ENCODE peak calls at places on chromosome 11, in seven cellular contexts. One of them, this sample, is unnamed.

GRCh38 chr11:30617762-30618161 is 31.6 kb upstream of the MPPED2 start:
- DNase-seq in epithelial cell of esophagus: no peak
- DNase-seq in stimulated activated CD8-positive, alpha-beta memory T cell treated with anti-CD3 and anti-CD28 coated beads, Interleukin-15, amount 100 ng/mL, for 4 hours: no peak
- DNase-seq in cardiac fibroblast: no peak
- DNase-seq in heart right ventricle: no peak
- DNase-seq in NCI-H1436: no peak
- DNase-seq in Kasumi-1: peak
- DNase-seq in this sample: no peak

GRCh38 chr11:95345243-95345642 is 114.2 kb upstream of the SESN3 start:
- DNase-seq in cardiac fibroblast: no peak
- DNase-seq in NCI-H1436: no peak
- DNase-seq in epithelial cell of esophagus: peak
- DNase-seq in stimulated activated CD8-positive, alpha-beta memory T cell treated with anti-CD3 and anti-CD28 coated beads, Interleukin-15, amount 100 ng/mL, for 4 hours: no peak
- DNase-seq in Kasumi-1: no peak
- DNase-seq in heart right ventricle: no peak
- DNase-seq in this sample: no peak

GRCh38 chr11:121634889-121635288 is 182.1 kb upstream of the SORL1-AS1 start:
- DNase-seq in epithelial cell of esophagus: peak
- DNase-seq in NCI-H1436: no peak
- DNase-seq in heart right ventricle: no peak
- DNase-seq in cardiac fibroblast: peak
- DNase-seq in Kasumi-1: no peak
- DNase-seq in stimulated activated CD8-positive, alpha-beta memory T cell treated with anti-CD3 and anti-CD28 coated beads, Interleukin-15, amount 100 ng/mL, for 4 hours: no peak
- DNase-seq in this sample: no peak

GRCh38 chr11:46003647-46004046 is 81.2 kb downstream of the LARGE2 start:
- DNase-seq in heart right ventricle: no peak
- DNase-seq in stimulated activated CD8-positive, alpha-beta memory T cell treated with anti-CD3 and anti-CD28 coated beads, Interleukin-15, amount 100 ng/mL, for 4 hours: no peak
- DNase-seq in cardiac fibroblast: peak
- DNase-seq in epithelial cell of esophagus: no peak
- DNase-seq in Kasumi-1: peak
- DNase-seq in NCI-H1436: no peak
- DNase-seq in this sample: no peak

GRCh38 chr11:30585067-30585891 is 874 bp downstream of the MPPED2 start:
- DNase-seq in Kasumi-1: no peak
- DNase-seq in heart right ventricle: peak
- DNase-seq in cardiac fibroblast: no peak
- DNase-seq in epithelial cell of esophagus: no peak
- DNase-seq in NCI-H1436: no peak
- DNase-seq in stimulated activated CD8-positive, alpha-beta memory T cell treated with anti-CD3 and anti-CD28 coated beads, Interleukin-15, amount 100 ng/mL, for 4 hours: no peak
- DNase-seq in this sample: no peak

GRCh38 chr11:379205-380094 is 10.2 kb downstream of the B4GALNT4 start:
- DNase-seq in Kasumi-1: no peak
- DNase-seq in stimulated activated CD8-positive, alpha-beta memory T cell treated with anti-CD3 and anti-CD28 coated beads, Interleukin-15, amount 100 ng/mL, for 4 hours: no peak
- DNase-seq in heart right ventricle: no peak
- DNase-seq in cardiac fibroblast: no peak
- DNase-seq in NCI-H1436: no peak
- DNase-seq in epithelial cell of esophagus: no peak
- DNase-seq in this sample: no peak

GRCh38 chr11:116517077-116517476 is 255.7 kb downstream of the BUD13 start:
- DNase-seq in NCI-H1436: no peak
- DNase-seq in epithelial cell of esophagus: no peak
- DNase-seq in heart right ventricle: no peak
- DNase-seq in stimulated activated CD8-positive, alpha-beta memory T cell treated with anti-CD3 and anti-CD28 coated beads, Interleukin-15, amount 100 ng/mL, for 4 hours: no peak
- DNase-seq in Kasumi-1: no peak
- DNase-seq in cardiac fibroblast: no peak
- DNase-seq in this sample: no peak

GRCh38 chr11:127066426-127067090 is 66.0 kb upstream of the KIRREL3 start:
- DNase-seq in stimulated activated CD8-positive, alpha-beta memory T cell treated with anti-CD3 and anti-CD28 coated beads, Interleukin-15, amount 100 ng/mL, for 4 hours: no peak
- DNase-seq in heart right ventricle: no peak
- DNase-seq in cardiac fibroblast: no peak
- DNase-seq in epithelial cell of esophagus: no peak
- DNase-seq in NCI-H1436: no peak
- DNase-seq in Kasumi-1: no peak
- DNase-seq in this sample: no peak

GRCh38 chr11:113505541-113506375 is 30.6 kb upstream of the DRD2 start:
- DNase-seq in Kasumi-1: no peak
- DNase-seq in stimulated activated CD8-positive, alpha-beta memory T cell treated with anti-CD3 and anti-CD28 coated beads, Interleukin-15, amount 100 ng/mL, for 4 hours: no peak
- DNase-seq in cardiac fibroblast: peak
- DNase-seq in heart right ventricle: no peak
- DNase-seq in epithelial cell of esophagus: peak
- DNase-seq in NCI-H1436: peak
- DNase-seq in this sample: no peak

GRCh38 chr11:14544611-14545010 is 24.4 kb upstream of the PSMA1 start:
- DNase-seq in cardiac fibroblast: peak
- DNase-seq in NCI-H1436: no peak
- DNase-seq in stimulated activated CD8-positive, alpha-beta memory T cell treated with anti-CD3 and anti-CD28 coated beads, Interleukin-15, amount 100 ng/mL, for 4 hours: no peak
- DNase-seq in Kasumi-1: peak
- DNase-seq in epithelial cell of esophagus: peak
- DNase-seq in heart right ventricle: no peak
- DNase-seq in this sample: no peak